ENCODE peak calls at places on chromosomes 13 and 19, in six cellular contexts. Y, V, C, Q, D and H are unnamed samples.

GRCh38 chr19:3507371-3508120 is 1.4 kb downstream of the FZR1 start:
- DNase-seq in Y (peak), V (no peak), C (peak), Q (no peak), D (no peak), H (peak)

GRCh38 chr19:55461974-55462628 is 659 bp upstream of the ISOC2 start:
- DNase-seq in Y (no peak), V (no peak), C (no peak), Q (no peak), D (peak), H (no peak)

GRCh38 chr13:108955741-108956140 is 326.3 kb downstream of the MYO16 start:
- DNase-seq in Y (no peak), V (no peak), C (no peak), Q (no peak), D (no peak), H (no peak)

GRCh38 chr19:5572556-5573286 is 5.0 kb upstream of the TINCR start:
- DNase-seq in Y (no peak), V (no peak), C (no peak), Q (no peak), D (no peak), H (no peak)

GRCh38 chr19:51064534-51065220 is at the start of gene KLK13:
- DNase-seq in Y (peak), V (no peak), C (peak), Q (no peak), D (no peak), H (no peak)

GRCh38 chr13:110712081-110712848 is 1.2 kb upstream of the ING1 start:
- DNase-seq in Y (peak), V (peak), C (peak), Q (peak), D (peak), H (peak)

GRCh38 chr19:18254546-18255500 is 19.4 kb downstream of the IQCN start:
- DNase-seq in Y (no peak), V (no peak), C (no peak), Q (no peak), D (no peak), H (no peak)

GRCh38 chr19:38537071-38537847 is 80.5 kb downstream of the MAP4K1 start:
- DNase-seq in Y (no peak), V (no peak), C (no peak), Q (no peak), D (no peak), H (no peak)

GRCh38 chr19:13396256-13397080 is 109.8 kb downstream of the CACNA1A start:
- DNase-seq in Y (peak), V (peak), C (peak), Q (peak), D (peak), H (peak)

GRCh38 chr13:22128413-22129198 is 457.7 kb downstream of the FGF9 start:
- DNase-seq in Y (no peak), V (no peak), C (no peak), Q (no peak), D (no peak), H (no peak)

GRCh38 chr13:38301236-38301635 is 48.4 kb upstream of the UFM1 start:
- DNase-seq in Y (no peak), V (no peak), C (no peak), Q (no peak), D (no peak), H (no peak)

GRCh38 chr13:48431987-48432615 is 19.2 kb upstream of the LPAR6 start:
- DNase-seq in Y (no peak), V (no peak), C (no peak), Q (no peak), D (no peak), H (no peak)

GRCh38 chr13:77460195-77460594 is 75.3 kb upstream of the SCEL start:
- DNase-seq in Y (peak), V (peak), C (no peak), Q (no peak), D (no peak), H (no peak)

GRCh38 chr13:51594432-51594831 is 10.2 kb downstream of the WDFY2 start:
- DNase-seq in Y (no peak), V (no peak), C (no peak), Q (no peak), D (peak), H (no peak)

GRCh38 chr19:52991021-52991420 is 22.7 kb upstream of the ERVV-1 start:
- DNase-seq in Y (no peak), V (no peak), C (no peak), Q (no peak), D (no peak), H (no peak)

GRCh38 chr13:92602560-92602959 is 624.0 kb upstream of the GPC6 start:
- DNase-seq in Y (no peak), V (no peak), C (no peak), Q (no peak), D (no peak), H (no peak)

GRCh38 chr19:18204394-18205179 is 745 bp upstream of the RAB3A start:
- DNase-seq in Y (peak), V (peak), C (peak), Q (peak), D (no peak), H (peak)

GRCh38 chr19:722553-723101 is 13.9 kb downstream of the PALM start:
- DNase-seq in Y (peak), V (no peak), C (no peak), Q (no peak), D (no peak), H (peak)

GRCh38 chr19:10305139-10305806 is 4.3 kb downstream of the ZGLP1 start:
- DNase-seq in Y (peak), V (no peak), C (no peak), Q (no peak), D (no peak), H (no peak)

GRCh38 chr19:48330012-48330681 is 4.8 kb downstream of the EMP3 start:
- DNase-seq in Y (peak), V (peak), C (peak), Q (peak), D (peak), H (peak)

GRCh38 chr19:44611812-44612295 is 1.5 kb upstream of the IGSF23 start:
- DNase-seq in Y (no peak), V (no peak), C (no peak), Q (no peak), D (no peak), H (no peak)

GRCh38 chr13:80529734-80530133 is 188.8 kb upstream of the SPRY2 start:
- DNase-seq in Y (no peak), V (no peak), C (no peak), Q (no peak), D (no peak), H (no peak)

GRCh38 chr19:44770550-44771257 is 7.0 kb upstream of the CBLC start:
- DNase-seq in Y (peak), V (peak), C (peak), Q (peak), D (peak), H (peak)

GRCh38 chr13:110261166-110262081 is 45.5 kb downstream of the COL4A1 start:
- DNase-seq in Y (no peak), V (no peak), C (peak), Q (no peak), D (no peak), H (no peak)

GRCh38 chr13:33017410-33017929 is 1.2 kb downstream of the KL start:
- DNase-seq in Y (peak), V (peak), C (peak), Q (no peak), D (peak), H (peak)

GRCh38 chr19:2547721-2548120 is 71.8 kb downstream of the GADD45B start:
- DNase-seq in Y (no peak), V (no peak), C (no peak), Q (no peak), D (no peak), H (no peak)

GRCh38 chr13:67366533-67366932 is 136.4 kb upstream of the PCDH9 start:
- DNase-seq in Y (no peak), V (no peak), C (no peak), Q (no peak), D (peak), H (no peak)

GRCh38 chr13:114099918-114100445 is 32.4 kb downstream of the RASA3 start:
- DNase-seq in Y (peak), V (no peak), C (peak), Q (peak), D (peak), H (peak)

GRCh38 chr19:47389150-47389556 is 30.2 kb downstream of the MEIS3 start:
- DNase-seq in Y (peak), V (no peak), C (no peak), Q (no peak), D (no peak), H (no peak)

GRCh38 chr19:40806385-40807146 is 7.6 kb downstream of the EGLN2 start:
- DNase-seq in Y (peak), V (peak), C (peak), Q (peak), D (peak), H (peak)

GRCh38 chr13:23656637-23657036 is 86.4 kb downstream of the TNFRSF19 start:
- DNase-seq in Y (peak), V (no peak), C (no peak), Q (no peak), D (peak), H (no peak)

GRCh38 chr13:107968470-107968869 is 246.9 kb downstream of the LIG4 start:
- DNase-seq in Y (no peak), V (no peak), C (no peak), Q (no peak), D (no peak), H (no peak)

GRCh38 chr19:898663-899062 is 5.4 kb downstream of the RNU6-9 start:
- DNase-seq in Y (no peak), V (no peak), C (peak), Q (peak), D (no peak), H (no peak)

GRCh38 chr19:3968556-3969434 is 2.1 kb downstream of the DAPK3 start:
- DNase-seq in Y (peak), V (peak), C (peak), Q (peak), D (no peak), H (peak)